ENCODE peak calls at places on chromosome 21, in nine cellular contexts. W is GM12878; L is SJSA1; C is A549; E is stomach; T is CD4-positive, alpha-beta T cell; O is GM23248; M is transverse colon; V is brain microvascular endothelial cell. K is an unnamed sample.
A peak's percentile ranks its signal among the peaks of the same experiment; 100 is the strongest.

GRCh38 chr21:46141767-46142580 is 13.4 kb downstream of the FTCD start:
- DNase-seq in V (no peak), M (no peak), O (no peak), T (no peak), E (no peak), W (no peak), C (no peak), L (no peak), K (no peak)

GRCh38 chr21:43591468-43592050 is 67.7 kb downstream of the HSF2BP start:
- DNase-seq in E (no peak), C (no peak), V (no peak), M (no peak), O (peak; percentile 33), L (no peak), T (no peak), W (no peak), K (no peak)

GRCh38 chr21:42599962-42600361 is 53.5 kb upstream of the PDE9A start:
- DNase-seq in E (no peak), M (no peak), V (no peak), W (no peak), T (no peak), O (no peak), C (no peak), L (no peak), K (no peak)

GRCh38 chr21:45507523-45507875 is 34.7 kb downstream of the SLC19A1 start:
- DNase-seq in M (no peak), O (no peak), V (no peak), L (no peak), C (no peak), W (no peak), E (no peak), T (no peak), K (no peak)

GRCh38 chr21:17610862-17611261 is 1.8 kb downstream of the BTG3 start:
- DNase-seq in W (no peak), M (peak; percentile 15), T (no peak), L (no peak), C (no peak), O (peak; percentile 54), E (peak; percentile 27), V (no peak), K (no peak)

GRCh38 chr21:14573244-14573643 is 27.1 kb upstream of the SAMSN1 start:
- DNase-seq in E (no peak), O (no peak), M (no peak), L (no peak), T (no peak), C (no peak), W (no peak), V (no peak), K (no peak)

GRCh38 chr21:30710499-30710898 is 8.1 kb downstream of the KRTAP21-3 start:
- DNase-seq in M (no peak), T (no peak), V (no peak), E (no peak), W (no peak), O (no peak), L (no peak), C (no peak), K (peak; percentile 50)

GRCh38 chr21:18228060-18228739 is 16.4 kb upstream of the CHODL start:
- DNase-seq in E (no peak), T (no peak), O (no peak), L (no peak), V (no peak), M (no peak), C (no peak), W (no peak), K (no peak)

GRCh38 chr21:38439957-38440356 is 58.3 kb downstream of the ERG start:
- DNase-seq in L (no peak), E (no peak), O (no peak), V (no peak), C (no peak), M (no peak), W (no peak), T (no peak), K (no peak)

GRCh38 chr21:31993826-31994791 is 121.3 kb downstream of the HUNK start:
- DNase-seq in C (no peak), L (no peak), O (peak; percentile 25), W (no peak), V (no peak), M (no peak), E (no peak), T (no peak), K (no peak)

GRCh38 chr21:46187251-46187650 is 3.0 kb upstream of the SPATC1L start:
- DNase-seq in V (no peak), O (no peak), T (no peak), C (no peak), M (no peak), L (no peak), W (no peak), E (no peak), K (no peak)

GRCh38 chr21:42734323-42734971 is 81.0 kb downstream of the PDE9A start:
- DNase-seq in M (peak; percentile 10), V (no peak), L (no peak), W (no peak), T (no peak), O (no peak), E (no peak), C (peak; percentile 36), K (no peak)

GRCh38 chr21:44518684-44519083 is 21.3 kb downstream of the KRTAP10-1 start:
- DNase-seq in V (no peak), C (no peak), O (no peak), E (no peak), L (no peak), W (no peak), T (no peak), M (no peak), K (no peak)

GRCh38 chr21:31255846-31256395 is 88.1 kb downstream of the TIAM1 start:
- DNase-seq in T (no peak), M (no peak), E (no peak), V (no peak), O (no peak), L (no peak), W (no peak), C (no peak), K (no peak)

DNA sequence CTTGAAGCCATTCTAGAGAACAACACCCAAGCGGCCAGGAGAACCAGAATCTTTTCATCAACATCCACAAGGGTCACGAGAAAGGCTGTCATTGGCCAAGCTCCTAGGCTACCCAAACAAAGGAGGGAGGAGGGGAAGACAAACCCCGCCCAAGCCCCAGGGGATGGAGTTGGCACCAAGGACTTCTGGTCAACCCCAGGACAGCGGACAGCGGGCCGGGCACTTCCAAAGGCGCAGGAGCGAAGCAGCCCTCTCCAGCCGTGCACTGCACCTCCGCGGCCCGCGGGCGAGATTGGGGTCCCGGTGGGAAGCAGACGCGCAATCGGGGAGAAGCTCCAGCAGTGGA is at the start of gene CLIC6:
- DNase-seq in C (no peak), E (peak; percentile 86), L (no peak), M (peak; percentile 38), T (no peak), W (no peak), O (no peak), V (no peak), K (no peak)
- H3K27ac ChIP-seq in C (no peak within 1 kb of the TSS), E (peak within 1 kb of the TSS; percentile 92), L (no peak within 1 kb of the TSS), M (peak within 1 kb of the TSS; percentile 68), T (no peak within 1 kb of the TSS), W (peak within 1 kb of the TSS; percentile 58), O (no peak within 1 kb of the TSS), V (no peak within 1 kb of the TSS), K (no peak within 1 kb of the TSS)

GRCh38 chr21:25791321-25791720 is 56.5 kb downstream of the GABPA start:
- DNase-seq in C (no peak), O (no peak), V (no peak), T (no peak), W (no peak), M (no peak), E (no peak), L (no peak), K (no peak)

GRCh38 chr21:25788677-25789076 is 53.9 kb downstream of the GABPA start:
- DNase-seq in V (no peak), T (no peak), C (no peak), L (no peak), W (no peak), M (no peak), O (no peak), E (no peak), K (no peak)

GRCh38 chr21:25790122-25790951 is 55.6 kb downstream of the GABPA start:
- DNase-seq in E (no peak), W (no peak), T (no peak), C (peak; percentile 10), L (no peak), O (peak; percentile 49), M (no peak), V (peak; percentile 18), K (no peak)
- H3K27ac ChIP-seq in E (no peak overlapping the region), W (no peak overlapping the region), T (no peak overlapping the region), C (peak overlapping the region; percentile 50), L (no peak overlapping the region), O (no peak overlapping the region), M (peak overlapping the region; percentile 70), V (no peak overlapping the region), K (no peak overlapping the region)

GRCh38 chr21:41521489-41522027 is 13.6 kb upstream of the TMPRSS2 start:
- DNase-seq in C (no peak), V (no peak), E (peak; percentile 47), L (no peak), M (peak; percentile 61), O (no peak), W (no peak), T (no peak), K (no peak)
- H3K27ac ChIP-seq in C (no peak overlapping the region), V (no peak overlapping the region), E (peak overlapping the region; percentile 74), L (no peak overlapping the region), M (peak overlapping the region; percentile 79), O (no peak overlapping the region), W (no peak overlapping the region), T (no peak overlapping the region), K (no peak overlapping the region)

GRCh38 chr21:35254006-35254751 is 205.1 kb upstream of the RUNX1 start:
- DNase-seq in V (peak; percentile 80), W (no peak), O (peak; percentile 83), L (no peak), M (peak; percentile 44), C (no peak), E (no peak), T (no peak), K (peak; percentile 74)

GRCh38 chr21:35254752-35255138 is 205.6 kb upstream of the RUNX1 start:
- DNase-seq in T (no peak), O (peak; percentile 30), C (no peak), W (no peak), V (no peak), E (no peak), L (no peak), M (no peak), K (no peak)

GRCh38 chr21:35257413-35257812 is 208.3 kb upstream of the RUNX1 start:
- DNase-seq in V (peak; percentile 96), M (peak; percentile 51), W (no peak), O (peak; percentile 89), T (no peak), L (peak; percentile 85), C (peak; percentile 13), E (peak; percentile 72), K (peak; percentile 93)

GRCh38 chr21:35258521-35258920 is 209.4 kb upstream of the RUNX1 start:
- DNase-seq in T (no peak), W (no peak), C (no peak), L (no peak), M (no peak), V (no peak), O (no peak), E (no peak), K (no peak)

DNA sequence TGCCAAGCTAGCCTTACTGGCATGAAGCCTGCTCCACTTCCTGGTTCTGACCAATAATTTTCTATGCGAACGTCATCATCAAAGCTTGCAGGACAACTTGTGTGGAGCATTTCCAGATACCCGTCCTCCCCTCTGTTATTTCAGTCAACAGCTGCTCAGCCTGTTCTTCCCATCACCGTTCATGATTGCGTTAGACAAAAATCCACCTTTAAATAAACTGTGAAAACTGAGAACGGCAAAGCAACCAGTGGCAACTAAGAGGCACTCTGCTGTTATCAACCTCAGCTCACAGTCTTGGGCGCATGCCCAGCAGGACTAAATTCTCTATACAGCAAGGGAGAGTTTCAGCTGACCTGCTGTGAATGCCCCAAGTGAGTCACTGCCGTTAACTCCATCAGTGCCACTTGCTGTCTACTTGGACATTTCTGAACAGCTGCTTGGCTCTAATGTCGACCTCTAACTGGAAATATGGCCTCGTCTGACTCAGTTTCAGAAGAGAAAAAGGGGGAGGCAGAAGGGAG is 207.4 kb upstream of the RUNX1 start:
- DNase-seq in E (peak; percentile 95), L (peak; percentile 94), M (peak; percentile 78), T (no peak), O (peak; percentile 96), W (no peak), C (peak; percentile 58), V (peak; percentile 100), K (peak; percentile 94)
- H3K27ac ChIP-seq in E (peak overlapping the region; percentile 83), L (peak overlapping the region; percentile 63), M (peak overlapping the region; percentile 62), T (no peak overlapping the region), O (peak overlapping the region; percentile 74), W (no peak overlapping the region), C (peak overlapping the region; percentile 74), V (peak overlapping the region; percentile 93), K (peak overlapping the region; percentile 94)